ENCODE peak calls at places on chromosome 20, in seven cellular contexts. A, T, B, K, Y, M and L are unnamed samples.

GRCh38 chr20:63686492-63687321 is 9.7 kb upstream of the TNFRSF6B start:
- DNase-seq in A (no peak), T (peak; percentile 78), B (peak; percentile 79), K (no peak), Y (peak; percentile 38), M (no peak), L (peak; percentile 73)

GRCh38 chr20:47927385-47927851 is 142.1 kb upstream of the SULF2 start:
- DNase-seq in A (no peak), T (no peak), B (peak; percentile 13), K (no peak), Y (peak; percentile 90), M (no peak), L (no peak)

GRCh38 chr20:45317826-45318225 is 9.7 kb upstream of the MATN4 start:
- DNase-seq in A (no peak), T (no peak), B (no peak), K (no peak), Y (no peak), M (no peak), L (no peak)

GRCh38 chr20:25214416-25214770 is 18.9 kb downstream of the ENTPD6 start:
- DNase-seq in A (no peak), T (no peak), B (no peak), K (no peak), Y (no peak), M (no peak), L (no peak)

GRCh38 chr20:33897313-33897912 is 86.3 kb downstream of the CHMP4B start:
- DNase-seq in A (no peak), T (no peak), B (no peak), K (no peak), Y (peak; percentile 28), M (no peak), L (no peak)

GRCh38 chr20:39309458-39309857 is 347.3 kb downstream of the DHX35 start:
- DNase-seq in A (no peak), T (no peak), B (no peak), K (no peak), Y (no peak), M (no peak), L (no peak)

GRCh38 chr20:59598625-59599310 is 5.6 kb upstream of the PHACTR3 start:
- DNase-seq in A (peak; percentile 2), T (no peak), B (no peak), K (peak; percentile 52), Y (peak; percentile 50), M (peak; percentile 56), L (peak; percentile 42)

GRCh38 chr20:24978493-24978892 is 14.1 kb downstream of the APMAP start:
- DNase-seq in A (no peak), T (no peak), B (no peak), K (no peak), Y (no peak), M (no peak), L (no peak)

GRCh38 chr20:9550283-9550682 is 35.9 kb downstream of the LAMP5 start:
- DNase-seq in A (no peak), T (no peak), B (no peak), K (no peak), Y (no peak), M (no peak), L (no peak)

GRCh38 chr20:63100926-63101699 is 94.3 kb upstream of the BHLHE23 start:
- DNase-seq in A (no peak), T (peak; percentile 5), B (no peak), K (no peak), Y (no peak), M (no peak), L (no peak)

GRCh38 chr20:11155156-11155805 is 481.5 kb upstream of the JAG1 start:
- DNase-seq in A (no peak), T (no peak), B (no peak), K (no peak), Y (peak; percentile 74), M (no peak), L (no peak)

GRCh38 chr20:62598761-62599194 is 43.5 kb upstream of the SLCO4A1 start:
- DNase-seq in A (no peak), T (peak; percentile 34), B (no peak), K (no peak), Y (peak; percentile 83), M (peak; percentile 52), L (no peak)

GRCh38 chr20:20373046-20373706 is 5.3 kb downstream of the INSM1 start:
- DNase-seq in A (no peak), T (no peak), B (peak; percentile 25), K (no peak), Y (peak; percentile 16), M (no peak), L (no peak)

GRCh38 chr20:1900321-1900791 is 5.1 kb downstream of the SIRPA start:
- DNase-seq in A (no peak), T (peak; percentile 71), B (peak; percentile 50), K (peak; percentile 98), Y (peak; percentile 81), M (no peak), L (peak; percentile 39)

GRCh38 chr20:39188264-39188765 is 226.2 kb downstream of the DHX35 start:
- DNase-seq in A (no peak), T (no peak), B (no peak), K (no peak), Y (peak; percentile 29), M (no peak), L (no peak)

GRCh38 chr20:64107736-64108457 is 532 bp upstream of the NPBWR2 start:
- DNase-seq in A (no peak), T (no peak), B (no peak), K (no peak), Y (no peak), M (peak; percentile 34), L (no peak)

GRCh38 chr20:35232575-35232974 is 6.1 kb downstream of the MMP24 start:
- DNase-seq in A (no peak), T (no peak), B (peak; percentile 35), K (no peak), Y (no peak), M (no peak), L (no peak)

GRCh38 chr20:25279403-25279802 is 31.5 kb downstream of the PYGB start:
- DNase-seq in A (no peak), T (no peak), B (no peak), K (no peak), Y (peak; percentile 50), M (no peak), L (no peak)

GRCh38 chr20:64210661-64211369 is 44.7 kb upstream of the PCMTD2 start:
- DNase-seq in A (no peak), T (no peak), B (no peak), K (no peak), Y (no peak), M (no peak), L (no peak)

GRCh38 chr20:2688041-2688591 is 4.5 kb upstream of the EBF4 start:
- DNase-seq in A (peak; percentile 72), T (peak; percentile 34), B (no peak), K (peak; percentile 59), Y (peak; percentile 37), M (peak; percentile 89), L (peak; percentile 32)

GRCh38 chr20:22861231-22861980 is 173.7 kb upstream of the SSTR4 start:
- DNase-seq in A (no peak), T (no peak), B (no peak), K (no peak), Y (peak; percentile 64), M (no peak), L (no peak)

GRCh38 chr20:37914672-37915433 is 11.9 kb downstream of the VSTM2L start:
- DNase-seq in A (peak; percentile 5), T (no peak), B (no peak), K (peak; percentile 90), Y (no peak), M (peak; percentile 43), L (no peak)

GRCh38 chr20:58647162-58647813 is 3.8 kb upstream of the STX16 start:
- DNase-seq in A (no peak), T (no peak), B (no peak), K (no peak), Y (no peak), M (peak; percentile 38), L (no peak)

GRCh38 chr20:17627101-17627950 is 54.7 kb downstream of the RRBP1 start:
- DNase-seq in A (no peak), T (peak; percentile 18), B (no peak), K (no peak), Y (no peak), M (no peak), L (no peak)

GRCh38 chr20:53149652-53150205 is 177.6 kb downstream of the TSHZ2 start:
- DNase-seq in A (no peak), T (no peak), B (no peak), K (no peak), Y (no peak), M (no peak), L (no peak)

GRCh38 chr20:62162765-62163484 is 19.4 kb downstream of the SS18L1 start:
- DNase-seq in A (no peak), T (no peak), B (no peak), K (no peak), Y (no peak), M (no peak), L (no peak)

GRCh38 chr20:32474009-32474716 is 111.0 kb downstream of the NOL4L start:
- DNase-seq in A (no peak), T (no peak), B (no peak), K (no peak), Y (no peak), M (no peak), L (no peak)

GRCh38 chr20:50029697-50030428 is 47.1 kb downstream of the SNAI1 start:
- DNase-seq in A (no peak), T (peak; percentile 77), B (peak; percentile 96), K (no peak), Y (peak; percentile 83), M (no peak), L (peak; percentile 53)

GRCh38 chr20:61570796-61571195 is 318.7 kb downstream of the CDH4 start:
- DNase-seq in A (no peak), T (no peak), B (no peak), K (no peak), Y (no peak), M (no peak), L (no peak)

GRCh38 chr20:53576195-53576580 is 17.5 kb downstream of the ZNF217 start:
- DNase-seq in A (no peak), T (no peak), B (no peak), K (no peak), Y (no peak), M (peak; percentile 38), L (no peak)

GRCh38 chr20:57964011-57964862 is 254.4 kb upstream of the PMEPA1 start:
- DNase-seq in A (no peak), T (peak; percentile 45), B (peak; percentile 55), K (no peak), Y (no peak), M (no peak), L (no peak)

GRCh38 chr20:37954205-37954604 is 51.3 kb downstream of the VSTM2L start:
- DNase-seq in A (no peak), T (no peak), B (no peak), K (no peak), Y (no peak), M (peak; percentile 1), L (no peak)

GRCh38 chr20:46088409-46089075 is 1.2 kb downstream of the NCOA5 start:
- DNase-seq in A (no peak), T (no peak), B (no peak), K (no peak), Y (peak; percentile 68), M (no peak), L (no peak)

GRCh38 chr20:44017211-44017610 is 102.6 kb downstream of the TOX2 start:
- DNase-seq in A (no peak), T (no peak), B (no peak), K (no peak), Y (no peak), M (no peak), L (no peak)

GRCh38 chr20:63009044-63009961 is 2.5 kb upstream of the BHLHE23 start:
- DNase-seq in A (peak; percentile 80), T (peak; percentile 72), B (peak; percentile 25), K (peak; percentile 67), Y (peak; percentile 85), M (peak; percentile 86), L (peak; percentile 75)

GRCh38 chr20:19460386-19460785 is 247.9 kb downstream of the SLC24A3 start:
- DNase-seq in A (no peak), T (no peak), B (peak; percentile 70), K (no peak), Y (peak; percentile 24), M (no peak), L (no peak)

GRCh38 chr20:17919149-17919548 is 49.4 kb downstream of the SNX5 start:
- DNase-seq in A (no peak), T (no peak), B (no peak), K (no peak), Y (no peak), M (no peak), L (no peak)